ENCODE peak calls at places on chromosomes 13 and 19, in ten cellular contexts. J, H, C, E, Y, B, U, X, P and T are unnamed samples.

GRCh38 chr19:1648156-1648925 is 4.1 kb downstream of the TCF3 start:
- DNase-seq in E (no peak), X (peak; percentile 90), U (no peak), H (no peak), P (no peak), B (no peak), Y (no peak), J (no peak), C (no peak), T (no peak)

GRCh38 chr19:7263521-7263920 is 30.7 kb downstream of the INSR start:
- DNase-seq in P (no peak), H (no peak), E (no peak), Y (no peak), U (no peak), X (no peak), J (no peak), C (no peak), B (no peak), T (no peak)

GRCh38 chr13:45928843-45929242 is 77.3 kb upstream of the SIAH3 start:
- DNase-seq in P (no peak), Y (peak; percentile 38), C (no peak), U (no peak), E (no peak), B (no peak), X (no peak), H (no peak), J (no peak), T (peak; percentile 21)

GRCh38 chr19:7191946-7192691 is 102.1 kb downstream of the INSR start:
- DNase-seq in H (peak; percentile 26), C (peak; percentile 35), Y (no peak), E (no peak), P (peak; percentile 19), J (no peak), U (no peak), B (no peak), X (peak; percentile 63), T (peak; percentile 12)

GRCh38 chr13:33676700-33677048 is 141.3 kb upstream of the RFC3 start:
- DNase-seq in J (peak; percentile 37), U (peak; percentile 41), Y (no peak), B (peak; percentile 80), X (no peak), E (no peak), C (peak; percentile 69), H (no peak), P (no peak), T (peak; percentile 72)

GRCh38 chr13:45162821-45163220 is 38.0 kb downstream of the KCTD4 start:
- DNase-seq in U (no peak), Y (no peak), P (no peak), H (no peak), E (peak; percentile 72), J (no peak), X (no peak), B (no peak), C (peak; percentile 86), T (peak; percentile 94)

GRCh38 chr19:4379383-4380253 is 20.7 kb downstream of the SH3GL1 start:
- DNase-seq in E (no peak), Y (peak; percentile 27), J (peak; percentile 84), B (peak; percentile 87), C (peak; percentile 99), H (no peak), U (no peak), P (no peak), X (no peak), T (peak; percentile 76)

GRCh38 chr19:36837525-36837901 is 674 bp downstream of the ZNF790 start:
- DNase-seq in B (peak; percentile 61), X (no peak), U (no peak), C (no peak), P (no peak), J (no peak), E (no peak), Y (no peak), H (no peak), T (peak; percentile 2)

GRCh38 chr13:113123226-113124150 is 889 bp downstream of the F10 start:
- DNase-seq in P (no peak), E (no peak), U (peak; percentile 12), Y (no peak), C (no peak), X (no peak), J (no peak), H (no peak), B (peak; percentile 52), T (no peak)

GRCh38 chr13:98766716-98767115 is 14.2 kb upstream of the SLC15A1 start:
- DNase-seq in E (no peak), J (no peak), P (no peak), B (no peak), X (no peak), C (no peak), Y (no peak), H (no peak), U (no peak), T (no peak)

GRCh38 chr19:41302624-41303351 is 7.2 kb upstream of the CCDC97 start:
- DNase-seq in E (no peak), P (peak; percentile 36), X (peak; percentile 84), H (peak; percentile 37), U (no peak), C (no peak), J (no peak), B (no peak), Y (no peak), T (no peak)

GRCh38 chr19:17419154-17419490 is 725 bp upstream of the MVB12A start:
- DNase-seq in J (no peak), C (no peak), E (no peak), Y (no peak), X (no peak), P (no peak), H (no peak), U (no peak), B (no peak), T (peak; percentile 37)

GRCh38 chr13:25882732-25883357 is 169.0 kb downstream of the SHISA2 start:
- DNase-seq in U (no peak), P (no peak), X (no peak), Y (no peak), J (no peak), E (no peak), H (no peak), B (no peak), C (no peak), T (peak; percentile 48)

GRCh38 chr19:18865973-18866799 is 29.8 kb downstream of the CERS1 start:
- DNase-seq in H (peak; percentile 55), P (peak; percentile 58), X (peak; percentile 91), C (no peak), B (peak; percentile 49), J (peak; percentile 71), E (no peak), Y (no peak), U (peak; percentile 91), T (no peak)

GRCh38 chr19:18128805-18129204 is 24.2 kb upstream of the PIK3R2 start:
- DNase-seq in B (no peak), E (no peak), P (no peak), U (no peak), C (no peak), X (no peak), Y (no peak), H (no peak), J (no peak), T (no peak)

GRCh38 chr19:10288662-10289166 is 1.0 kb upstream of the ICAM5 start:
- DNase-seq in P (no peak), H (no peak), E (no peak), B (no peak), J (no peak), U (no peak), C (no peak), X (peak; percentile 81), Y (peak; percentile 14), T (peak; percentile 47)

GRCh38 chr19:23855676-23856075 is 59.0 kb upstream of the ZNF726 start:
- DNase-seq in Y (no peak), E (no peak), P (no peak), H (no peak), B (no peak), C (no peak), J (no peak), U (no peak), X (no peak), T (no peak)

GRCh38 chr19:57466489-57466888 is 9.5 kb upstream of the VN1R1 start:
- DNase-seq in Y (no peak), E (no peak), C (no peak), B (no peak), H (no peak), J (peak; percentile 22), X (no peak), U (no peak), P (no peak), T (no peak)

GRCh38 chr13:35472308-35473008 is 4.0 kb downstream of the MAB21L1 start:
- DNase-seq in C (no peak), P (no peak), B (no peak), X (no peak), H (no peak), U (no peak), E (no peak), Y (no peak), J (no peak), T (no peak)

GRCh38 chr13:35736876-35737275 is 260.4 kb upstream of the MAB21L1 start:
- DNase-seq in E (no peak), P (no peak), X (no peak), B (no peak), C (no peak), Y (no peak), H (no peak), J (no peak), U (no peak), T (no peak)

GRCh38 chr13:27622102-27622820 is 569 bp downstream of the POLR1D start:
- DNase-seq in E (no peak), J (no peak), P (no peak), C (peak; percentile 36), H (no peak), Y (no peak), X (peak; percentile 15), U (no peak), B (no peak), T (peak; percentile 28)

GRCh38 chr19:50722248-50723013 is 733 bp upstream of the CLEC11A start:
- DNase-seq in P (no peak), J (no peak), X (no peak), H (no peak), Y (no peak), B (no peak), U (no peak), E (no peak), C (no peak), T (no peak)

GRCh38 chr13:65530688-65531087 is 1699.4 kb downstream of the PCDH9 start:
- DNase-seq in P (no peak), H (no peak), X (no peak), B (no peak), E (no peak), C (peak; percentile 1), Y (no peak), U (no peak), J (no peak), T (no peak)

GRCh38 chr13:23180711-23181110 is at the start of gene SGCG:
- DNase-seq in U (no peak), X (no peak), E (no peak), J (no peak), Y (no peak), H (no peak), P (no peak), C (peak; percentile 61), B (no peak), T (no peak)

GRCh38 chr19:33132425-33132824 is 511 bp downstream of the WDR88 start:
- DNase-seq in Y (no peak), H (no peak), C (no peak), J (no peak), X (peak; percentile 56), U (peak; percentile 32), E (no peak), P (no peak), B (no peak), T (no peak)

GRCh38 chr13:66859078-66859477 is 371.1 kb downstream of the PCDH9 start:
- DNase-seq in Y (no peak), H (no peak), C (no peak), P (no peak), B (no peak), U (no peak), J (no peak), E (no peak), X (no peak), T (no peak)

GRCh38 chr19:7851623-7852500 is 21.8 kb downstream of the EVI5L start:
- DNase-seq in B (no peak), X (no peak), P (no peak), E (no peak), Y (no peak), H (no peak), U (no peak), C (no peak), J (no peak), T (no peak)

GRCh38 chr19:10532457-10532856 is 11.2 kb upstream of the ATG4D start:
- DNase-seq in E (no peak), H (no peak), J (no peak), C (no peak), U (no peak), P (no peak), B (no peak), Y (no peak), X (no peak), T (no peak)